ENCODE peak calls at places on chromosome 13, in ten cellular contexts. One of them, this sample, is unnamed.

GRCh38 chr13:37645181-37645580 is 46.6 kb upstream of the POSTN start:
- ATAC-seq in pancreas: no peak
- ATAC-seq in aorta: no peak
- ATAC-seq in Right ventricle myocardium inferior: no peak
- ATAC-seq in right cardiac atrium: no peak
- ATAC-seq in HCT116: no peak
- ATAC-seq in activated T-cell treated with anti-CD3 and anti-CD28 coated beads, Interleukin-2, amount 50 U/mL, for 4 hours: no peak
- ATAC-seq in gastroesophageal sphincter: no peak
- ATAC-seq in esophagus mucosa: no peak
- ATAC-seq in activated naive CD4-positive, alpha-beta T cell treated with anti-CD3 and anti-CD28 coated beads, Interleukin-2, amount 50 U/mL, for 72 hours: no peak
- ATAC-seq in this sample: no peak

GRCh38 chr13:24624801-24625231 is 55.4 kb upstream of the ATP12A start:
- ATAC-seq in pancreas: no peak
- ATAC-seq in aorta: no peak
- ATAC-seq in Right ventricle myocardium inferior: peak; percentile 50
- ATAC-seq in right cardiac atrium: peak; percentile 57
- ATAC-seq in HCT116: no peak
- ATAC-seq in activated T-cell treated with anti-CD3 and anti-CD28 coated beads, Interleukin-2, amount 50 U/mL, for 4 hours: no peak
- ATAC-seq in gastroesophageal sphincter: peak; percentile 82
- ATAC-seq in esophagus mucosa: no peak
- ATAC-seq in activated naive CD4-positive, alpha-beta T cell treated with anti-CD3 and anti-CD28 coated beads, Interleukin-2, amount 50 U/mL, for 72 hours: no peak
- ATAC-seq in this sample: no peak

GRCh38 chr13:89383891-89384290 is 1712.7 kb downstream of the SLITRK5 start:
- ATAC-seq in pancreas: no peak
- ATAC-seq in aorta: no peak
- ATAC-seq in Right ventricle myocardium inferior: no peak
- ATAC-seq in right cardiac atrium: no peak
- ATAC-seq in HCT116: no peak
- ATAC-seq in activated T-cell treated with anti-CD3 and anti-CD28 coated beads, Interleukin-2, amount 50 U/mL, for 4 hours: no peak
- ATAC-seq in gastroesophageal sphincter: no peak
- ATAC-seq in esophagus mucosa: no peak
- ATAC-seq in activated naive CD4-positive, alpha-beta T cell treated with anti-CD3 and anti-CD28 coated beads, Interleukin-2, amount 50 U/mL, for 72 hours: no peak
- ATAC-seq in this sample: no peak

GRCh38 chr13:59680429-59681024 is 483.2 kb downstream of the DIAPH3 start:
- ATAC-seq in pancreas: peak; percentile 66
- ATAC-seq in aorta: no peak
- ATAC-seq in Right ventricle myocardium inferior: no peak
- ATAC-seq in right cardiac atrium: no peak
- ATAC-seq in HCT116: no peak
- ATAC-seq in activated T-cell treated with anti-CD3 and anti-CD28 coated beads, Interleukin-2, amount 50 U/mL, for 4 hours: no peak
- ATAC-seq in gastroesophageal sphincter: no peak
- ATAC-seq in esophagus mucosa: no peak
- ATAC-seq in activated naive CD4-positive, alpha-beta T cell treated with anti-CD3 and anti-CD28 coated beads, Interleukin-2, amount 50 U/mL, for 72 hours: no peak
- ATAC-seq in this sample: no peak

GRCh38 chr13:37109080-37109678 is 3.7 kb upstream of the CSNK1A1L start:
- ATAC-seq in pancreas: peak; percentile 70
- ATAC-seq in aorta: peak; percentile 76
- ATAC-seq in Right ventricle myocardium inferior: no peak
- ATAC-seq in right cardiac atrium: peak; percentile 74
- ATAC-seq in HCT116: no peak
- ATAC-seq in activated T-cell treated with anti-CD3 and anti-CD28 coated beads, Interleukin-2, amount 50 U/mL, for 4 hours: no peak
- ATAC-seq in gastroesophageal sphincter: no peak
- ATAC-seq in esophagus mucosa: no peak
- ATAC-seq in activated naive CD4-positive, alpha-beta T cell treated with anti-CD3 and anti-CD28 coated beads, Interleukin-2, amount 50 U/mL, for 72 hours: no peak
- ATAC-seq in this sample: no peak

GRCh38 chr13:42814868-42815267 is 33.5 kb downstream of the FAM216B start:
- ATAC-seq in pancreas: no peak
- ATAC-seq in aorta: no peak
- ATAC-seq in Right ventricle myocardium inferior: no peak
- ATAC-seq in right cardiac atrium: no peak
- ATAC-seq in HCT116: no peak
- ATAC-seq in activated T-cell treated with anti-CD3 and anti-CD28 coated beads, Interleukin-2, amount 50 U/mL, for 4 hours: no peak
- ATAC-seq in gastroesophageal sphincter: no peak
- ATAC-seq in esophagus mucosa: no peak
- ATAC-seq in activated naive CD4-positive, alpha-beta T cell treated with anti-CD3 and anti-CD28 coated beads, Interleukin-2, amount 50 U/mL, for 72 hours: no peak
- ATAC-seq in this sample: no peak

GRCh38 chr13:95624020-95624419 is 20.5 kb downstream of the DZIP1 start:
- ATAC-seq in pancreas: peak; percentile 80
- ATAC-seq in aorta: peak; percentile 74
- ATAC-seq in Right ventricle myocardium inferior: peak; percentile 60
- ATAC-seq in right cardiac atrium: peak; percentile 64
- ATAC-seq in HCT116: peak; percentile 86
- ATAC-seq in activated T-cell treated with anti-CD3 and anti-CD28 coated beads, Interleukin-2, amount 50 U/mL, for 4 hours: peak; percentile 21
- ATAC-seq in gastroesophageal sphincter: no peak
- ATAC-seq in esophagus mucosa: peak; percentile 62
- ATAC-seq in activated naive CD4-positive, alpha-beta T cell treated with anti-CD3 and anti-CD28 coated beads, Interleukin-2, amount 50 U/mL, for 72 hours: peak; percentile 46
- ATAC-seq in this sample: peak; percentile 37

GRCh38 chr13:32409561-32410440 is 18.1 kb downstream of the N4BP2L1 start:
- ATAC-seq in pancreas: peak; percentile 63
- ATAC-seq in aorta: peak; percentile 81
- ATAC-seq in Right ventricle myocardium inferior: peak; percentile 94
- ATAC-seq in right cardiac atrium: peak; percentile 86
- ATAC-seq in HCT116: no peak
- ATAC-seq in activated T-cell treated with anti-CD3 and anti-CD28 coated beads, Interleukin-2, amount 50 U/mL, for 4 hours: no peak
- ATAC-seq in gastroesophageal sphincter: peak; percentile 89
- ATAC-seq in esophagus mucosa: no peak
- ATAC-seq in activated naive CD4-positive, alpha-beta T cell treated with anti-CD3 and anti-CD28 coated beads, Interleukin-2, amount 50 U/mL, for 72 hours: no peak
- ATAC-seq in this sample: no peak

GRCh38 chr13:114025432-114026127 is 51.7 kb upstream of the C13orf46 start:
- ATAC-seq in pancreas: peak; percentile 51
- ATAC-seq in aorta: no peak
- ATAC-seq in Right ventricle myocardium inferior: peak; percentile 61
- ATAC-seq in right cardiac atrium: peak; percentile 27
- ATAC-seq in HCT116: no peak
- ATAC-seq in activated T-cell treated with anti-CD3 and anti-CD28 coated beads, Interleukin-2, amount 50 U/mL, for 4 hours: no peak
- ATAC-seq in gastroesophageal sphincter: peak; percentile 75
- ATAC-seq in esophagus mucosa: no peak
- ATAC-seq in activated naive CD4-positive, alpha-beta T cell treated with anti-CD3 and anti-CD28 coated beads, Interleukin-2, amount 50 U/mL, for 72 hours: no peak
- ATAC-seq in this sample: peak; percentile 31

GRCh38 chr13:103199380-103200088 is 133.3 kb upstream of the SLC10A2 start:
- ATAC-seq in pancreas: no peak
- ATAC-seq in aorta: no peak
- ATAC-seq in Right ventricle myocardium inferior: peak; percentile 92
- ATAC-seq in right cardiac atrium: peak; percentile 91
- ATAC-seq in HCT116: no peak
- ATAC-seq in activated T-cell treated with anti-CD3 and anti-CD28 coated beads, Interleukin-2, amount 50 U/mL, for 4 hours: no peak
- ATAC-seq in gastroesophageal sphincter: no peak
- ATAC-seq in esophagus mucosa: no peak
- ATAC-seq in activated naive CD4-positive, alpha-beta T cell treated with anti-CD3 and anti-CD28 coated beads, Interleukin-2, amount 50 U/mL, for 72 hours: no peak
- ATAC-seq in this sample: no peak

GRCh38 chr13:77918391-77919261 is at the start of gene EDNRB:
- ATAC-seq in pancreas: peak; percentile 61
- ATAC-seq in aorta: peak; percentile 55
- ATAC-seq in Right ventricle myocardium inferior: peak; percentile 72
- ATAC-seq in right cardiac atrium: peak; percentile 81
- ATAC-seq in HCT116: no peak
- ATAC-seq in activated T-cell treated with anti-CD3 and anti-CD28 coated beads, Interleukin-2, amount 50 U/mL, for 4 hours: peak; percentile 14
- ATAC-seq in gastroesophageal sphincter: peak; percentile 60
- ATAC-seq in esophagus mucosa: peak; percentile 28
- ATAC-seq in activated naive CD4-positive, alpha-beta T cell treated with anti-CD3 and anti-CD28 coated beads, Interleukin-2, amount 50 U/mL, for 72 hours: peak; percentile 46
- ATAC-seq in this sample: peak; percentile 18

GRCh38 chr13:40389081-40389641 is 277.3 kb downstream of the FOXO1 start:
- ATAC-seq in pancreas: peak; percentile 19
- ATAC-seq in aorta: no peak
- ATAC-seq in Right ventricle myocardium inferior: peak; percentile 16
- ATAC-seq in right cardiac atrium: no peak
- ATAC-seq in HCT116: no peak
- ATAC-seq in activated T-cell treated with anti-CD3 and anti-CD28 coated beads, Interleukin-2, amount 50 U/mL, for 4 hours: peak; percentile 83
- ATAC-seq in gastroesophageal sphincter: no peak
- ATAC-seq in esophagus mucosa: peak; percentile 38
- ATAC-seq in activated naive CD4-positive, alpha-beta T cell treated with anti-CD3 and anti-CD28 coated beads, Interleukin-2, amount 50 U/mL, for 72 hours: peak; percentile 64
- ATAC-seq in this sample: peak; percentile 78

GRCh38 chr13:94483970-94484369 is 4.5 kb upstream of the DCT start:
- ATAC-seq in pancreas: no peak
- ATAC-seq in aorta: no peak
- ATAC-seq in Right ventricle myocardium inferior: peak; percentile 71
- ATAC-seq in right cardiac atrium: no peak
- ATAC-seq in HCT116: no peak
- ATAC-seq in activated T-cell treated with anti-CD3 and anti-CD28 coated beads, Interleukin-2, amount 50 U/mL, for 4 hours: no peak
- ATAC-seq in gastroesophageal sphincter: peak; percentile 22
- ATAC-seq in esophagus mucosa: no peak
- ATAC-seq in activated naive CD4-positive, alpha-beta T cell treated with anti-CD3 and anti-CD28 coated beads, Interleukin-2, amount 50 U/mL, for 72 hours: no peak
- ATAC-seq in this sample: no peak

This sample was measured in stimulated activated memory B cell treated with anti-CD40 and anti-IgM and Interleukin-4, amounts not matched to agents 10 μg/mL and 1 μg/mL and 100 μg/mL, for 72 hours.